ENCODE peak calls at places on chromosome 4, in five cellular contexts. One of them, this sample, is unnamed.

GRCh38 chr4:98976716-98977115 is 18.8 kb upstream of the METAP1 start:
- DNase-seq in cardiac fibroblast: peak
- DNase-seq in HS-5: no peak
- DNase-seq in naive B cell: no peak
- DNase-seq in CD8-positive, alpha-beta memory T cell: no peak
- DNase-seq in this sample: no peak

GRCh38 chr4:39706829-39707511 is 9.0 kb downstream of the UBE2K start:
- DNase-seq in cardiac fibroblast: peak
- DNase-seq in HS-5: no peak
- DNase-seq in naive B cell: no peak
- DNase-seq in CD8-positive, alpha-beta memory T cell: no peak
- DNase-seq in this sample: no peak

GRCh38 chr4:69689530-69690111 is 36.6 kb upstream of the UGT2A1 start:
- DNase-seq in cardiac fibroblast: peak
- DNase-seq in HS-5: no peak
- DNase-seq in naive B cell: no peak
- DNase-seq in CD8-positive, alpha-beta memory T cell: no peak
- DNase-seq in this sample: peak

GRCh38 chr4:138248058-138248457 is 5.9 kb upstream of the SLC7A11 start:
- DNase-seq in cardiac fibroblast: no peak
- DNase-seq in HS-5: no peak
- DNase-seq in naive B cell: no peak
- DNase-seq in CD8-positive, alpha-beta memory T cell: no peak
- DNase-seq in this sample: no peak

GRCh38 chr4:5892321-5893012 is 419 bp downstream of the CRMP1 start:
- DNase-seq in cardiac fibroblast: no peak
- DNase-seq in HS-5: no peak
- DNase-seq in naive B cell: no peak
- DNase-seq in CD8-positive, alpha-beta memory T cell: no peak
- DNase-seq in this sample: no peak

GRCh38 chr4:139735381-139736256 is 70.0 kb downstream of the MGST2 start:
- DNase-seq in cardiac fibroblast: peak
- DNase-seq in HS-5: no peak
- DNase-seq in naive B cell: peak
- DNase-seq in CD8-positive, alpha-beta memory T cell: no peak
- DNase-seq in this sample: peak

GRCh38 chr4:154160925-154161324 is 330.7 kb downstream of the DCHS2 start:
- DNase-seq in cardiac fibroblast: peak
- DNase-seq in HS-5: no peak
- DNase-seq in naive B cell: no peak
- DNase-seq in CD8-positive, alpha-beta memory T cell: no peak
- DNase-seq in this sample: no peak

GRCh38 chr4:94676910-94677309 is 80.8 kb upstream of the BMPR1B start:
- DNase-seq in cardiac fibroblast: peak
- DNase-seq in HS-5: no peak
- DNase-seq in naive B cell: no peak
- DNase-seq in CD8-positive, alpha-beta memory T cell: no peak
- DNase-seq in this sample: peak

GRCh38 chr4:40621592-40622512 is 7.8 kb downstream of the RBM47 start:
- DNase-seq in cardiac fibroblast: peak
- DNase-seq in HS-5: peak
- DNase-seq in naive B cell: peak
- DNase-seq in CD8-positive, alpha-beta memory T cell: no peak
- DNase-seq in this sample: peak

GRCh38 chr4:2925931-2926860 is 37.0 kb downstream of the NOP14 start:
- DNase-seq in cardiac fibroblast: no peak
- DNase-seq in HS-5: no peak
- DNase-seq in naive B cell: no peak
- DNase-seq in CD8-positive, alpha-beta memory T cell: peak
- DNase-seq in this sample: no peak

GRCh38 chr4:85895755-85896154 is 420.8 kb downstream of the ARHGAP24 start:
- DNase-seq in cardiac fibroblast: no peak
- DNase-seq in HS-5: no peak
- DNase-seq in naive B cell: no peak
- DNase-seq in CD8-positive, alpha-beta memory T cell: no peak
- DNase-seq in this sample: no peak

GRCh38 chr4:153789741-153790651 is 1.1 kb upstream of the SFRP2 start:
- DNase-seq in cardiac fibroblast: no peak
- DNase-seq in HS-5: no peak
- DNase-seq in naive B cell: no peak
- DNase-seq in CD8-positive, alpha-beta memory T cell: no peak
- DNase-seq in this sample: no peak

GRCh38 chr4:159926871-159927270 is 824.0 kb downstream of the RAPGEF2 start:
- DNase-seq in cardiac fibroblast: no peak
- DNase-seq in HS-5: peak
- DNase-seq in naive B cell: no peak
- DNase-seq in CD8-positive, alpha-beta memory T cell: no peak
- DNase-seq in this sample: no peak

GRCh38 chr4:78629991-78630541 is 78.5 kb downstream of the ANXA3 start:
- DNase-seq in cardiac fibroblast: no peak
- DNase-seq in HS-5: no peak
- DNase-seq in naive B cell: no peak
- DNase-seq in CD8-positive, alpha-beta memory T cell: no peak
- DNase-seq in this sample: no peak

GRCh38 chr4:12852338-12853307 is 631.5 kb downstream of the RAB28 start:
- DNase-seq in cardiac fibroblast: peak
- DNase-seq in HS-5: peak
- DNase-seq in naive B cell: no peak
- DNase-seq in CD8-positive, alpha-beta memory T cell: no peak
- DNase-seq in this sample: peak

GRCh38 chr4:61786226-61786625 is 586.1 kb downstream of the ADGRL3 start:
- DNase-seq in cardiac fibroblast: no peak
- DNase-seq in HS-5: no peak
- DNase-seq in naive B cell: no peak
- DNase-seq in CD8-positive, alpha-beta memory T cell: no peak
- DNase-seq in this sample: no peak

GRCh38 chr4:152810715-152811287 is 31.0 kb downstream of the ARFIP1 start:
- DNase-seq in cardiac fibroblast: no peak
- DNase-seq in HS-5: no peak
- DNase-seq in naive B cell: no peak
- DNase-seq in CD8-positive, alpha-beta memory T cell: no peak
- DNase-seq in this sample: no peak